ENCODE peak calls at places on chromosomes 6 and 20, in four cellular contexts. V is effector memory CD4-positive, alpha-beta T cell; L is CD8-positive, alpha-beta memory T cell; P is adrenal gland. I is an unnamed sample. For H3K9me3, the result is how much of the 10 kb centered on the place peaks cover.

GRCh38 chr20:4989570-4989969 is 11.7 kb downstream of the SLC23A2 start:
- DNase-seq in V (no peak), L (no peak), P (no peak), I (no peak)

GRCh38 chr6:39301606-39302005 is 12.6 kb downstream of the KCNK17 start:
- DNase-seq in V (no peak), L (no peak), P (no peak), I (peak)

GRCh38 chr6:10316327-10316726 is 98.5 kb downstream of the TFAP2A start:
- DNase-seq in V (no peak), L (no peak), P (peak), I (peak)

GRCh38 chr20:6709865-6710595 is 57.5 kb upstream of the BMP2 start:
- DNase-seq in V (no peak), L (no peak), P (no peak), I (no peak)

GRCh38 chr20:4956200-4956810 is 45.0 kb downstream of the SLC23A2 start:
- DNase-seq in V (no peak), L (no peak), P (no peak), I (no peak)

GRCh38 chr20:51906049-51906448 is 103.7 kb upstream of the SALL4 start:
- DNase-seq in V (no peak), L (no peak), P (no peak), I (no peak)

GRCh38 chr6:136464874-136465273 is 85.3 kb downstream of the MAP7 start:
- DNase-seq in V (no peak), L (no peak), P (no peak), I (no peak)

GRCh38 chr6:31270788-31271640 is 878 bp downstream of the HLA-C start:
- DNase-seq in V (peak), L (peak), P (peak), I (no peak)

GRCh38 chr6:34560366-34561226 is 4.5 kb upstream of the SPDEF start:
- DNase-seq in V (no peak), L (no peak), P (no peak), I (peak)

GRCh38 chr20:45347936-45348809 is at the start of gene SDC4:
- DNase-seq in V (peak), L (peak), P (peak), I (peak)

GRCh38 chr6:38801305-38801704 is 86.2 kb downstream of the DNAH8 start:
- DNase-seq in V (no peak), L (no peak), P (no peak), I (no peak)

GRCh38 chr20:61932199-61932592 is 133.5 kb downstream of the TAF4 start:
- DNase-seq in V (no peak), L (no peak), P (no peak), I (no peak)

GRCh38 chr6:12602951-12603710 is 113.4 kb upstream of the PHACTR1 start:
- DNase-seq in V (no peak), L (no peak), P (no peak), I (peak)

GRCh38 chr6:126716826-126717514 is 377.1 kb downstream of the CENPW start:
- DNase-seq in V (no peak), L (no peak), P (no peak), I (no peak)

GRCh38 chr6:23783901-23784300 is 342.1 kb upstream of the NRSN1 start:
- DNase-seq in V (no peak), L (no peak), P (no peak), I (no peak)

GRCh38 chr6:31163922-31164321 is 5.5 kb downstream of the TCF19 start:
- DNase-seq in V (no peak), L (no peak), P (no peak), I (no peak)

GRCh38 chr20:61600061-61600460 is 348.0 kb downstream of the CDH4 start:
- DNase-seq in V (no peak), L (no peak), P (no peak), I (no peak)

GRCh38 chr6:36443951-36444428 is 1.2 kb downstream of the KCTD20 start:
- DNase-seq in V (no peak), L (no peak), P (no peak), I (peak)

GRCh38 chr6:152720964-152721363 is 23.3 kb downstream of the MYCT1 start:
- DNase-seq in V (no peak), L (no peak), P (no peak), I (no peak)

GRCh38 chr6:73349311-73349710 is 4.8 kb downstream of the DPPA5 start:
- DNase-seq in V (no peak), L (no peak), P (no peak), I (no peak)

DNA sequence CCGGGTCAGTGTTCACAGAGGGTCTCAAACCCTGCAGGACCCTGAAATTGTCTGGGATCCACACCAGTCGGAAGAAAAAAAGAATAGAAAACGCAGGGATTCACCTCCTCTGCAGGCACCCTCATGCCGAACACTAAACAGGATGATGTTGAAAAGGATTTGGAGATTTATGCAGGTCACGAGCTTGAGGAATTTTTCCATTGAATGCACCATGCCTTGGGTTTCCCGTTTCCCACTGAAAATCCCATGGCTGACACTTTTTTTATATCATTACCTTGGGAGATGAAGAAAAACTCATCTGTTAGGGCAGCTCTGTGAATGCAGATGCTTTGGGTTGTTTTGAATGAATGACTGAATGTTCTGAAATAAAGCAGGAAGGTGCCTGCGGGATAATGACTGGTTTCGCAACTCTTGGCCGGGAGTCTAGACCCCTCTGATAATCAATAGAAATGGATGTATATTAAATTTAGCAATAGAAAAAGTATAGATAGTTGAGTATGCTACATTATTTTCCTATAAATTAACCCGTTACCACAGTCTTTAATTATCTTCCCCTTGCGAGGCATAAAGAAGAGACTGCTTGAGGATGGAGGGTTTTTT is 147.5 kb upstream of the AFDN start:
- DNase-seq in V (no peak), L (no peak), P (no peak), I (no peak)
- H3K4me3 ChIP-seq in V (no peak), L (no peak), P (no peak), I (peak)

DNA sequence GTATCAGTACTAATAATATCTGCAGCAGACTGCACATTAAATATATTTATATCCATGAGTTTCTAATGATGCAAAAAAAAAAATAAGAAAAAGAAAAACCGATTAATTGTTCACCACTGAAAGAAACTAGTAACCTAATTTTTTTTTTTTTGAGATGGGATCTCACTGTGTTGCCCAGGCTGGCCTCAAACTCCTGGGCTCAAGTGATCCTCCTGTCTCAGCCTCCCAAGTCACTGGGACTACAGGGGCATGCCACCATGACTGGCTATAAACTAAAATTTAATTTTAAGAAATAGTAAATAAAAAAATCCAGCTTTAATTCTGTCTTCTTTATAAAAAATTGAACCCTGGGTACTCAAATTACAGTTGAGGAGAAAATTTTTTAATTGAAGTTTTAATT is 358.2 kb downstream of the QKI start:
- DNase-seq in V (no peak), L (no peak), P (no peak), I (no peak)
- H3K9me3 ChIP-seq in V (under half), L (under half), P (under half), I (under half)

GRCh38 chr20:38932457-38933120 is 6.4 kb downstream of the FAM83D start:
- DNase-seq in V (no peak), L (no peak), P (no peak), I (no peak)
- H3K27ac ChIP-seq in V (no peak), L (no peak), P (no peak), I (no peak)

DNA sequence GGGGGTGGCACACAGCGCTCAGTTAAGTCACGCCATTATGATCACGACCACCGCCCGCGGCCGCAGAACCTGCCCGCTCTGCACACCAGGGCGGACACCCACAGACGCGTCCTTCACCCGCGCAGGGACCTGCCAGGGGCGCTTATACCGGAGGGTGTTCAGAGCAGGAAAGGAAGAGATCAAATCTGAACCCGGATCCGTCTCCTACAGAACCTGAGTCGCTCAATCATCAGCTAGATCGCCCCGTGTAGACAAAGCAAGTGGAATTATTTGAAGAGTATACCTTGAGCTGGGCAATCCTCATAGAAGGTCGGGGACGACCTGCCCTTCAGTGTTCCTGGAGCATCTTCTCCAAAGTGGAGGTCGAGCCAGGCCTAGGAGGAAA is 14.4 kb upstream of the ZNF217 start:
- DNase-seq in V (no peak), L (no peak), P (peak), I (no peak)
- H3K4me3 ChIP-seq in V (no peak), L (peak), P (no peak), I (no peak)

DNA sequence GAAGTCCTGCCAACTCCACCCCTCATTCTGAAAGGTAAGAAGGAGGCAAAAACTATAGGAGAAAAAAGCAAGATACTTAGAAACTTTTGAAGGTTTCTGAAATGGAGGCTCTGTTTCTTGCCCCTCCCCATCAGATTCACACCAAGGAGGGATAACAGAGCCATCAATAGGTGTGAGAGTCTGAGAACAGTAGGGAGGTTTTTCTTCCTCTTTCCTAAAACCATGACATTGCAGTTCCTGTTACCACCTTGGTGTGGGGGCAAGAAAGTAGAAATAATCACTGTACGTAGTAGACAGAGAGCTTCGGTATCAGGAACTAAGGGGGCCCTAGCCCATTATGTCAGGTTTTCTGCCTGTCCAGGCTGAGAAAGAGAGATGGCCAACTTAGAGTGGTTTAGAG is 333.3 kb upstream of the SYNCRIP start:
- DNase-seq in V (no peak), L (no peak), P (no peak), I (no peak)
- H3K9me3 ChIP-seq in V (under half), L (under half), P (under half), I (under half)

GRCh38 chr6:20338160-20338559 is 63.5 kb upstream of the E2F3 start:
- DNase-seq in V (no peak), L (no peak), P (no peak), I (no peak)
- H3K27ac ChIP-seq in V (no peak), L (no peak), P (no peak), I (no peak)

GRCh38 chr6:83051386-83052172 is 14.1 kb downstream of the UBE3D start:
- DNase-seq in V (no peak), L (no peak), P (no peak), I (no peak)

GRCh38 chr6:83044211-83044768 is 21.4 kb downstream of the UBE3D start:
- DNase-seq in V (no peak), L (no peak), P (no peak), I (no peak)

GRCh38 chr6:83042671-83043070 is 23.0 kb downstream of the UBE3D start:
- DNase-seq in V (no peak), L (no peak), P (no peak), I (no peak)

DNA sequence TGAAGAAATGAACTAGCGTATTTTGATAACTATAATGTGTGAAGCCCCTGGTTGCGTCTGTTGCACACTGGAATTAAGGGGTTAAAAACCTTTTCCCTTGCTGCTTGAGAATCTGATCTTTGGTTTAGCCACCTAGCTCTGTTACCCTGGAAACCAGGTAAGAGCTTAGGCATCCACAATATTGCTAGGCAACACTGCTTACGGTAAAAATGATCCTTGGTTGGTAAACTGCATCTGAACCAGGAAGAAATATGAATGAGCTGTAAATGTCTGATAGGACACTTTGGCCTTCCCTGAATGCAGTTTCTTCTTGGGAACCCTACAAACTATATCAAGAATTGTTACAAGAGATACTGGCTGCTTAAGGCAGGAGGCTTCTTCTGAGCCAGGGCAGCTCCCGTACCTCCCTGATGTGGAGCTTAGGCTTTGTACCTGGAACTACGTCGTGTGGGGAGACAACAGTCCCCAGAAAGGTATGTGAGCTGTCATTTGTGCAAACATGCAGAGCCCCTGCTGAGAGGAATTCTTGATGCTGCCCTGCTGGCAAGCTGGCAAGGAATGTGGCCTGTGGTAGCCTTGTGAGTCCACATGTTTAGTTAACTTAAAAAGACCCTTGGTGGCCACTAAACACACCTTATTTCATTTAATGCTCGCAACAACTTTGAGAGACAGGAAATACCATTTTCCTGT is 18.4 kb downstream of the UBE3D start:
- DNase-seq in V (no peak), L (no peak), P (no peak), I (no peak)
- H3K4me3 ChIP-seq in V (no peak), L (no peak), P (no peak), I (no peak)

GRCh38 chr6:164897523-164898094 is 411.8 kb downstream of the C6orf118 start:
- DNase-seq in V (no peak), L (no peak), P (no peak), I (peak)
- H3K9me3 ChIP-seq in V (under half), L (under half), P (under half), I (under half)

GRCh38 chr6:43990627-43991619 is 136.3 kb downstream of the MRPL14 start:
- DNase-seq in V (no peak), L (no peak), P (no peak), I (peak)

GRCh38 chr6:43987838-43988439 is 139.3 kb downstream of the MRPL14 start:
- DNase-seq in V (no peak), L (no peak), P (no peak), I (no peak)

GRCh38 chr6:43990275-43990626 is 137.0 kb downstream of the MRPL14 start:
- DNase-seq in V (no peak), L (no peak), P (no peak), I (no peak)

GRCh38 chr6:43988801-43989200 is 138.5 kb downstream of the MRPL14 start:
- DNase-seq in V (no peak), L (no peak), P (no peak), I (no peak)

GRCh38 chr6:43989556-43990248 is 137.6 kb downstream of the MRPL14 start:
- DNase-seq in V (no peak), L (no peak), P (no peak), I (peak)
- H3K27ac ChIP-seq in V (no peak), L (no peak), P (no peak), I (no peak)

I was measured in SJCRH30.